ENCODE peak calls at places on chromosomes 3 and 15, in four cellular contexts. B is amniotic stem cell, Y is EL, L is WERI-Rb-1. X is an unnamed sample.

GRCh38 chr3:122984007-122984406 is 43.6 kb downstream of the SEMA5B start:
- DNase-seq in Y (no peak), L (no peak), B (no peak), X (no peak)

GRCh38 chr3:136142592-136142991 is 53.5 kb downstream of the MSL2 start:
- DNase-seq in L (no peak), B (peak; percentile 51), Y (peak; percentile 90), X (no peak)

GRCh38 chr3:5005367-5005766 is 26.1 kb downstream of the BHLHE40 start:
- DNase-seq in L (no peak), B (no peak), Y (no peak), X (no peak)

GRCh38 chr3:152650177-152650576 is 184.8 kb upstream of the P2RY1 start:
- DNase-seq in Y (no peak), L (no peak), B (no peak), X (no peak)

GRCh38 chr3:56303508-56303907 is 164.8 kb downstream of the ERC2 start:
- DNase-seq in L (peak; percentile 59), Y (peak; percentile 33), B (peak; percentile 5), X (no peak)

GRCh38 chr15:63492541-63493077 is 11.8 kb upstream of the USP3 start:
- DNase-seq in B (no peak), Y (peak; percentile 67), L (peak; percentile 51), X (no peak)

GRCh38 chr3:83515123-83515522 is 1443.7 kb upstream of the CADM2 start:
- DNase-seq in B (no peak), L (no peak), Y (no peak), X (no peak)

GRCh38 chr3:14884665-14885064 is 62.7 kb upstream of the NR2C2 start:
- DNase-seq in B (no peak), L (no peak), Y (no peak), X (no peak)

GRCh38 chr15:90315276-90315982 is 36.7 kb upstream of the ZNF774 start:
- DNase-seq in L (no peak), B (no peak), Y (peak; percentile 46), X (peak; percentile 72)

GRCh38 chr3:105957722-105958121 is 88.9 kb upstream of the CBLB start:
- DNase-seq in B (peak; percentile 31), L (no peak), Y (peak; percentile 82), X (no peak)

GRCh38 chr3:123587399-123587798 is 2.5 kb upstream of the HACD2 start:
- DNase-seq in Y (no peak), L (no peak), B (no peak), X (no peak)

GRCh38 chr15:59569477-59569876 is 42.1 kb upstream of the GCNT3 start:
- DNase-seq in B (no peak), Y (no peak), L (no peak), X (no peak)

GRCh38 chr3:117754841-117755240 is 1045.3 kb downstream of the TUSC7 start:
- DNase-seq in Y (no peak), B (no peak), L (no peak), X (no peak)

GRCh38 chr3:45124379-45124778 is 21.8 kb downstream of the CDCP1 start:
- DNase-seq in Y (peak; percentile 97), B (peak; percentile 73), L (no peak), X (no peak)

GRCh38 chr15:41876689-41877088 is 17.2 kb downstream of the SPTBN5 start:
- DNase-seq in Y (no peak), B (no peak), L (no peak), X (no peak)

GRCh38 chr15:80636675-80637074 is 58.4 kb upstream of the ABHD17C start:
- DNase-seq in B (no peak), L (no peak), Y (no peak), X (no peak)

GRCh38 chr15:73765778-73766177 is 12.6 kb upstream of the INSYN1 start:
- DNase-seq in Y (no peak), L (no peak), B (no peak), X (no peak)

GRCh38 chr15:73127302-73127936 is 75.2 kb downstream of the NEO1 start:
- DNase-seq in L (peak; percentile 45), Y (peak; percentile 28), B (no peak), X (no peak)

GRCh38 chr3:129650256-129650872 is 43.9 kb upstream of the PLXND1 start:
- DNase-seq in Y (peak; percentile 77), L (peak; percentile 67), B (peak; percentile 38), X (no peak)

GRCh38 chr3:162973518-162973917 is 1476.9 kb downstream of the OTOL1 start:
- DNase-seq in L (no peak), B (no peak), Y (peak; percentile 4), X (no peak)

GRCh38 chr3:45887285-45887684 is 942 bp downstream of the CCR9 start:
- DNase-seq in B (no peak), L (no peak), Y (no peak), X (no peak)

GRCh38 chr3:41574900-41575299 is 375.6 kb downstream of the CTNNB1 start:
- DNase-seq in L (no peak), Y (no peak), B (no peak), X (no peak)

GRCh38 chr15:30997270-30997669 is 5.8 kb upstream of the MTMR10 start:
- DNase-seq in Y (no peak), L (no peak), B (no peak), X (no peak)

GRCh38 chr15:34733621-34734020 is 21.2 kb downstream of the GJD2 start:
- DNase-seq in Y (no peak), B (no peak), L (no peak), X (no peak)

GRCh38 chr3:197793246-197793645 is 2.2 kb downstream of the LRCH3 start:
- DNase-seq in B (no peak), L (no peak), Y (peak; percentile 58), X (no peak)

GRCh38 chr3:56780935-56781334 is 20.8 kb downstream of the ARHGEF3 start:
- DNase-seq in B (no peak), L (no peak), Y (no peak), X (no peak)

GRCh38 chr3:124698030-124698770 is 32.1 kb upstream of the UMPS start:
- DNase-seq in L (no peak), Y (no peak), B (no peak), X (no peak)

GRCh38 chr3:127015282-127016042 is 32.5 kb downstream of the PLXNA1 start:
- DNase-seq in B (no peak), L (no peak), Y (no peak), X (no peak)

GRCh38 chr15:77584201-77584600 is 48.5 kb downstream of the LINGO1 start:
- DNase-seq in B (no peak), L (peak; percentile 60), Y (no peak), X (no peak)

GRCh38 chr3:149657796-149658443 is at the start of gene WWTR1:
- DNase-seq in Y (peak; percentile 98), L (no peak), B (peak; percentile 86), X (peak; percentile 95)

GRCh38 chr3:8451696-8452095 is 49.9 kb upstream of the LMCD1 start:
- DNase-seq in Y (peak; percentile 74), L (no peak), B (no peak), X (no peak)

GRCh38 chr3:125202197-125202596 is 10.4 kb downstream of the SLC12A8 start:
- DNase-seq in Y (no peak), L (no peak), B (no peak), X (no peak)

GRCh38 chr3:171327441-171328174 is 132.6 kb downstream of the TNIK start:
- DNase-seq in L (no peak), B (no peak), Y (no peak), X (no peak)

GRCh38 chr15:79212589-79213139 is 69.9 kb upstream of the ANKRD34C start:
- DNase-seq in L (no peak), Y (no peak), B (no peak), X (no peak)

GRCh38 chr15:25508369-25509002 is 69.7 kb upstream of the UBE3A start:
- DNase-seq in Y (peak; percentile 13), B (peak; percentile 29), L (peak; percentile 25), X (no peak)

GRCh38 chr3:100760377-100760776 is 51.1 kb downstream of the TFG start:
- DNase-seq in Y (no peak), B (no peak), L (no peak), X (no peak)

GRCh38 chr15:43920815-43921214 is 94.0 kb downstream of the WDR76 start:
- DNase-seq in Y (no peak), L (peak; percentile 61), B (no peak), X (no peak)

GRCh38 chr15:43107741-43108140 is 1.9 kb upstream of the UBR1 start:
- DNase-seq in Y (no peak), B (no peak), L (no peak), X (no peak)

X was measured in Right ventricle myocardium inferior.